ENCODE peak calls at places on chromosomes 13 and 19, in five cellular contexts. I, C, X, G and A are unnamed samples.

GRCh38 chr13:50127017-50127725 is 111.9 kb downstream of the KCNRG start:
- DNase-seq in X (no peak), I (no peak), G (no peak), C (no peak), A (no peak)

GRCh38 chr13:110806636-110807035 is 93.1 kb downstream of the ING1 start:
- DNase-seq in X (no peak), I (no peak), C (no peak), G (no peak), A (no peak)

GRCh38 chr19:49363265-49364082 is at the start of gene DKKL1:
- DNase-seq in C (peak), I (peak), G (peak), X (peak), A (peak)

GRCh38 chr13:28273919-28274318 is 135.6 kb downstream of the PAN3 start:
- DNase-seq in C (no peak), X (no peak), I (no peak), G (no peak), A (peak)

GRCh38 chr19:42199440-42200115 is 17.9 kb downstream of the DEDD2 start:
- DNase-seq in I (no peak), G (peak), X (no peak), C (peak), A (no peak)

GRCh38 chr19:12786149-12786870 is 5.0 kb upstream of the JUNB start:
- DNase-seq in G (no peak), C (no peak), X (peak), I (no peak), A (no peak)

GRCh38 chr19:4089400-4089908 is 22.8 kb upstream of the ZBTB7A start:
- DNase-seq in I (no peak), G (no peak), C (no peak), X (no peak), A (no peak)

GRCh38 chr19:13993554-13994308 is 12.4 kb downstream of the RFX1 start:
- DNase-seq in C (peak), I (no peak), X (peak), G (no peak), A (no peak)

GRCh38 chr13:44715287-44716224 is 139.4 kb upstream of the TSC22D1 start:
- DNase-seq in G (no peak), C (no peak), I (no peak), X (peak), A (no peak)

GRCh38 chr19:43464089-43464775 is 1.2 kb downstream of the LYPD3 start:
- DNase-seq in X (peak), I (no peak), G (no peak), C (peak), A (peak)

GRCh38 chr13:25286308-25286968 is 850 bp downstream of the MTMR6 start:
- DNase-seq in G (no peak), I (peak), X (peak), C (no peak), A (peak)

GRCh38 chr19:10384580-10384979 is 4.2 kb upstream of the TYK2 start:
- DNase-seq in X (no peak), G (no peak), C (no peak), I (peak), A (no peak)

GRCh38 chr13:57631607-57632275 is at the start of gene PCDH17:
- DNase-seq in I (no peak), X (peak), G (no peak), C (no peak), A (peak)

GRCh38 chr13:20395061-20395916 is 130.4 kb downstream of the CRYL1 start:
- DNase-seq in I (no peak), X (no peak), C (no peak), G (no peak), A (no peak)

GRCh38 chr13:36673838-36674326 is at the start of gene SERTM1:
- DNase-seq in C (no peak), I (no peak), G (no peak), X (peak), A (peak)
- TF ChIP-seq FOXM1 in C (no peak), I (no peak), G (no peak), X (no peak), A (no peak)

DNA sequence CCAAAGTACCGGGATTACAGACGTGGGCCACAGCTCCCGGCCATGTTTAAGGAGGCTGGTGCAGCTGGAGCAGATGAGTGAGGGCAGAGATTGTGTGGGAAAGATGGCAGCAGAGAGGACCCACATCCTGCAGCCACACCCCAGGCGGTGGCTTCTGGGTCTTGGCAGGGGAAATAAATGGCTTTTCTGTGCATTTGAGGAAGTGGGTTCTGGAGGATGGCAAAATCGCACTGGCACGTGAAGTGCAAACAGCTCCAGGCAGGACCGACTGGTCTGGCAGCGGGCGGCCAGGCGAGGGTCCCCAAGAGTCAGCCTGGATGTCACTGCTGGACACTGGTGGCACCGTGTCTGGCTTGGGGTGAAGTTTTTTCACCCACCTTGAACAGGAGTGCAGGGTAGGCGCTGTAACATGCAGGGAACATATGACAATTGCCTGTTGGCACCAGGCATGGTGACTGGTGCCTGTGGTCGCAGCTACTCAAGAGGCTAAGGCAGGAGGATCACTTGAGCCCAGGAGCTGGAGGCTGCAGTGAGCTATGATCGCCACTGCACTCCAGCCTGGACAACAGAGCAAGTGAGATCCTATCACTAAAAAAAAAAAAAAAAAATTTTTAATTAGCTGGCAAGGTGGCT is 8.4 kb downstream of the B3GNT3 start:
- DNase-seq in C (no peak), X (no peak), G (no peak), I (no peak), A (no peak)
- TF ChIP-seq FOXM1 in C (no peak), X (no peak), G (no peak), I (no peak), A (no peak)

DNA sequence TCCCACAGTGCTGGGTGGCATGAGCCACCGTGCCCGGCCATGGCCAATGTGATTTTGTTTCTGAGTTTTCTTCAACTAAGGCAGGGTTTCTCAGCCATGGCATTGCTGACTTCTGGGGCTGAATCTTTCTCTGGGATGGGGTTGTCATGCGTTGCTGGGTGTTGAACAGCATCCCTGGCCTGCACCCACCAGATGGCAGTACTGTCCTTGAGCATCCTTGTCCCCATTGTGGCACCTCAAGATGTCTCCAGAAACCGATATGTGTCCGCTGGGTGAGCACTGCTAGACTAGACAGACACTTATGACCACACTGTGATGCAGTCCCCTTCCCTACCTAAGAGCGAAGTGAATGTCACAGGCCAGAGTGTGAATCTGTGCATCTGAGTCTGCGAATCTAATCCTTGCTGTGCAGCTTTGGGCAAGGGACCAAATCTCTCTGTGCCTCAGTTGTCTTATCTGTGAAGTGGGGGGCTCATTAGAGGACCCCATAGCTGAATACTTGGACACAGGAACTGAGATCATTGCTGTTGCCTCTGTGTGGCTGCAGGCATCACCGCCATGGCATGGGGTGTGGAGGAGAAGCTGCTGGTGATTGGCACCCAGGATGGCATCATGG is 50.3 kb upstream of the SIN3B start:
- DNase-seq in I (peak), G (peak), C (peak), X (peak), A (peak)
- TF ChIP-seq FOXM1 in I (no peak), G (no peak), C (no peak), X (no peak), A (no peak)

DNA sequence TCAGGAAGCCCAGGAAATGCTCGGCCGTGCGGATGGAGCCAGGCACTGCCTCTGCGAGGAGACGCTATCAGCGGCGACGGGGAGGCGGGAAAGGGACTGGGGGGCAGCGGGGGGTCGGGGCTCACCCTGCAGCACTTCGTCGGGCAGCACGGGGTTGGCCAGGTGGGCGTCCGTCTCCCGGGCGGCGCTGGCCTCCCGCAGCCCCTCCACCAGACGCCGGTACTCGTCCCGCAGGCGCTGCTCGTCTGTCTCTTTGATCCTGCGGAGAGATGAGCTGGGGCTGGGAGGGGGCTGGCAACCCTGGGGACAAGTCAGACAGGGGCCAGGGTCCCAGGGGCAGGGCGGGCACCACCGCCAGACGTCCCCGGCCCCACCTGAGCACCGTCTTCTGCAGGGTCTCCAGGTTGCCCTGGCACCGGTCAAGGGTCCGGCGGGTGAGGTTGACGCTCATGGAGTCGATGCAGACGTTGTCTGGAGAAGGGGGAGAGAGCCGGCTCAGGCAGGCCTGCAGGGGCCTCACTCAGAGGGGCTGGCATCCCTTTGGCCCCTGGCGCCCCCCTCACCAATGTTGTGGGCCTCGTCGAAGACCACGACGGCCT is 6.4 kb downstream of the ERCC2 start:
- DNase-seq in C (peak), X (no peak), G (no peak), I (no peak), A (no peak)
- TF ChIP-seq FOXM1 in C (no peak), X (no peak), G (no peak), I (no peak), A (no peak)

GRCh38 chr13:42571895-42572294 is 2.1 kb upstream of the TNFSF11 start:
- DNase-seq in G (no peak), C (no peak), I (no peak), X (no peak), A (no peak)

GRCh38 chr13:42575938-42576337 is 2.0 kb downstream of the TNFSF11 start:
- DNase-seq in G (no peak), I (no peak), C (no peak), X (no peak), A (no peak)

GRCh38 chr13:42577538-42577937 is 3.6 kb downstream of the TNFSF11 start:
- DNase-seq in C (no peak), I (no peak), X (no peak), G (no peak), A (no peak)

GRCh38 chr13:42574011-42574410 is at the start of gene TNFSF11:
- DNase-seq in G (no peak), C (no peak), I (no peak), X (peak), A (no peak)

DNA sequence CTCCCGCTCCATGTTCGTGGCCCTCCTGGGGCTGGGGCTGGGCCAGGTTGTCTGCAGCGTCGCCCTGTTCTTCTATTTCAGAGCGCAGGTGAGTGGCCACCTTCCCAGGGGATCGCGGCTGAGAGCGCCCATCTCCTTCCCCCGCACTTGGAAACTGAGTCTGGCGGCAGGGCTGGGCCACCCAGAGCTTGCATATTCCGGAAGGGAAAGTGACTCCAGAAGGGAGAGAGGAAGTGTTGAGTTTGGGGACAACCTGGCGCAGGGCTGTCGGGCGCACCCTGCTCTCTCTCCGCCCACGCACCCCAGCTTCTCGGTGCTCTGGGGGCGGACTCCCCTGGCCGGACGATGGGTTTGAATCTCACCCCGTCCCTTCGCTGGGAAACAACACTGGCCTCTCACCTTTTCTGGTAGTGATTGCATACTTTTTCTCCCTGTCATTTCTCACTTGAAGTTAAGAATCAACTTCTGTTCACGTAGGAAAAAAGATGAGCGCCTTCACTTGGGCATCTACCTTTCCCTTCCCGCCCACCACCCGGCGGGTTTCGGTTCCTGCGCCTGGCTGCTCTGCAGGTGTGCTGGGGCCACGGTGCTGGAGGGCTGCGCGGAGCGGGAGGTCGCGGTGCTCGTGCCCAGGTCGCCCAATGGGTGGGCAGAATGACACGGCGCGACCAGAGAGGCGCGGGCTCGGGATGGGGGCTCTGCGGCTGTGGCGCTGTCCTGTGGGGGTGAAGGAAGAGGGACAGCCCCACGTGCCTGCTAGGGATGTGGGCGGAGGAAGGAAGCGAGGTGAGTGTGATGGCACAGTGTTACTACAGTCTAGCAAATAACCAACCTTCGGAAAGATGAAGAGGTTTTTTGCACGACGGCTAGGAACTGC is 721 bp downstream of the TNFSF11 start:
- DNase-seq in I (no peak), G (no peak), C (no peak), X (peak), A (no peak)
- TF ChIP-seq FOXM1 in I (no peak), G (peak), C (no peak), X (no peak), A (no peak)

GRCh38 chr13:97809576-97809975 is 143.9 kb upstream of the IPO5 start:
- DNase-seq in C (no peak), I (no peak), G (no peak), X (no peak), A (no peak)

GRCh38 chr13:97810152-97810551 is 143.3 kb upstream of the IPO5 start:
- DNase-seq in X (peak), I (peak), G (no peak), C (no peak), A (no peak)
- TF ChIP-seq FOXM1 in X (no peak), I (no peak), G (no peak), C (no peak), A (no peak)

GRCh38 chr19:29532956-29533355 is 7.2 kb downstream of the VSTM2B start:
- DNase-seq in C (no peak), G (no peak), I (no peak), X (no peak), A (no peak)
- TF ChIP-seq FOXM1 in C (no peak), G (no peak), I (no peak), X (no peak), A (no peak)

GRCh38 chr13:34153428-34154180 is 335.7 kb downstream of the RFC3 start:
- DNase-seq in X (no peak), I (no peak), G (no peak), C (no peak), A (no peak)

GRCh38 chr13:34152996-34153395 is 335.0 kb downstream of the RFC3 start:
- DNase-seq in C (no peak), I (no peak), G (no peak), X (no peak), A (no peak)

GRCh38 chr13:34156841-34157365 is 339.0 kb downstream of the RFC3 start:
- DNase-seq in C (no peak), I (peak), G (peak), X (no peak), A (peak)

GRCh38 chr13:34152409-34152808 is 334.5 kb downstream of the RFC3 start:
- DNase-seq in C (no peak), G (no peak), I (no peak), X (no peak), A (no peak)

GRCh38 chr13:34155931-34156607 is 338.1 kb downstream of the RFC3 start:
- DNase-seq in C (no peak), I (no peak), X (no peak), G (no peak), A (no peak)
- TF ChIP-seq FOXM1 in C (no peak), I (no peak), X (no peak), G (no peak), A (no peak)

GRCh38 chr19:5369962-5370367 is 29.4 kb upstream of the PTPRS start:
- DNase-seq in C (peak), I (peak), G (no peak), X (peak), A (peak)
- TF ChIP-seq FOXM1 in C (no peak), I (no peak), G (no peak), X (no peak), A (no peak)